ENCODE peak calls at places on chromosomes 12 and 14, in ten cellular contexts. M is stomach, Z is A549, B is body of pancreas, E is adrenal gland, Y is ovary, R is tibial nerve, C is uterus, L is endothelial cell of umbilical vein, P is thyroid gland. G is an unnamed sample.

GRCh38 chr12:122437656-122438121 is 15.2 kb upstream of the CLIP1 start:
- DNase-seq in M (peak), Z (no peak), B (peak), E (peak), Y (peak), R (no peak), C (peak), L (no peak), P (no peak), G (peak)

GRCh38 chr14:95255487-95255886 is 64.2 kb downstream of the CLMN start:
- DNase-seq in M (peak), Z (peak), B (peak), E (no peak), Y (no peak), R (peak), C (peak), L (peak), P (peak), G (peak)

GRCh38 chr14:101233391-101233790 is 327.9 kb upstream of the DIO3 start:
- DNase-seq in M (no peak), Z (no peak), B (peak), E (no peak), Y (no peak), R (no peak), C (no peak), L (no peak), P (no peak), G (no peak)

GRCh38 chr12:77152623-77153193 is 87.3 kb upstream of the E2F7 start:
- DNase-seq in M (no peak), Z (peak), B (no peak), E (no peak), Y (no peak), R (no peak), C (no peak), L (peak), P (no peak), G (no peak)

GRCh38 chr14:90599339-90599738 is 202.5 kb downstream of the CALM1 start:
- DNase-seq in M (no peak), Z (no peak), B (no peak), E (no peak), Y (no peak), R (no peak), C (no peak), L (no peak), P (peak), G (no peak)

GRCh38 chr14:102927346-102927877 is 4.9 kb downstream of the AMN start:
- DNase-seq in M (peak), Z (no peak), B (no peak), E (no peak), Y (no peak), R (no peak), C (no peak), L (no peak), P (no peak), G (no peak)

GRCh38 chr14:92546347-92547053 is 32.9 kb downstream of the RIN3 start:
- DNase-seq in M (no peak), Z (peak), B (no peak), E (peak), Y (no peak), R (no peak), C (no peak), L (peak), P (no peak), G (no peak)

GRCh38 chr14:74211945-74212580 is 27.2 kb upstream of the VSX2 start:
- DNase-seq in M (no peak), Z (no peak), B (no peak), E (no peak), Y (no peak), R (no peak), C (no peak), L (no peak), P (no peak), G (no peak)

GRCh38 chr12:72267974-72268373 is 4.2 kb upstream of the TRHDE start:
- DNase-seq in M (no peak), Z (peak), B (no peak), E (no peak), Y (no peak), R (no peak), C (no peak), L (no peak), P (no peak), G (no peak)

GRCh38 chr12:56724989-56725722 is at the start of gene NACA:
- DNase-seq in M (peak), Z (peak), B (peak), E (peak), Y (peak), R (peak), C (peak), L (peak), P (peak), G (peak)
- TF ChIP-seq POLR2A in M (peak), Z (peak), B (peak), E (peak), Y (peak), R (peak), C (peak), L (peak), P (peak), G (peak)

DNA sequence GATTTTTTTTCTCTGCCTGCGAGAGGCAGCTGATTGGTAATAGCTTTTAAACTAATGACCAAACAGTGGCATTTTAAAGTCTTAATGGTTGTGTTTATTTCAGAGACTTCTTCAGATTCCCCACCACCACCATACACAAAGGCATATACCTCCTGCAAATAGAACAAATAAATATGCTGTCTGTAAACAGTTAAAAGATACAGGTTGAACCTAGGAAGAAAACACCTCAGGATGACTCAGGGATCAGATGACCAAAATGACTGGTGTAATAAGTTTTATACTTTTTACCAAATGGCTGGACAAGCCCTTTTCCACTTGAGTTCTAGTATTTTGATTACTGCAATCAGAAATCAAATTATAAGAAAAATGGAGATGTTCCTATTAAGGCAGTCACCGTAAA is 364.1 kb downstream of the PAWR start:
- DNase-seq in M (no peak), Z (peak), B (no peak), E (no peak), Y (no peak), R (no peak), C (no peak), L (no peak), P (no peak), G (no peak)
- TF ChIP-seq POLR2A in M (no peak), Z (no peak), B (no peak), E (no peak), Y (no peak), R (no peak), C (no peak), L (no peak), P (no peak), G (no peak)

GRCh38 chr12:104958009-104958945 is at the start of gene SLC41A2:
- DNase-seq in M (peak), Z (peak), B (peak), E (peak), Y (peak), R (peak), C (peak), L (peak), P (peak), G (peak)
- TF ChIP-seq POLR2A in M (no peak), Z (peak), B (peak), E (peak), Y (peak), R (peak), C (peak), L (peak), P (peak), G (no peak)

GRCh38 chr12:119711693-119712092 is 43.8 kb downstream of the PRKAB1 start:
- DNase-seq in M (no peak), Z (no peak), B (no peak), E (no peak), Y (no peak), R (no peak), C (no peak), L (no peak), P (no peak), G (no peak)
- TF ChIP-seq POLR2A in M (no peak), Z (no peak), B (no peak), E (no peak), Y (no peak), R (no peak), C (no peak), L (no peak), P (no peak), G (no peak)

GRCh38 chr12:106249411-106250135 is 1.8 kb upstream of the CKAP4 start:
- DNase-seq in M (no peak), Z (no peak), B (no peak), E (no peak), Y (no peak), R (no peak), C (no peak), L (no peak), P (no peak), G (no peak)

GRCh38 chr12:106246891-106247730 is 709 bp downstream of the CKAP4 start:
- DNase-seq in M (peak), Z (peak), B (peak), E (peak), Y (peak), R (peak), C (peak), L (peak), P (peak), G (peak)

GRCh38 chr12:106248177-106248848 is 493 bp upstream of the CKAP4 start:
- DNase-seq in M (peak), Z (peak), B (peak), E (peak), Y (peak), R (no peak), C (peak), L (peak), P (peak), G (peak)

GRCh38 chr12:106248849-106249371 is 1.1 kb upstream of the CKAP4 start:
- DNase-seq in M (no peak), Z (no peak), B (no peak), E (peak), Y (no peak), R (no peak), C (no peak), L (peak), P (no peak), G (no peak)

GRCh38 chr12:106247731-106248176 is at the start of gene CKAP4:
- DNase-seq in M (peak), Z (peak), B (peak), E (peak), Y (peak), R (peak), C (peak), L (peak), P (peak), G (peak)
- TF ChIP-seq POLR2A in M (no peak), Z (peak), B (no peak), E (peak), Y (peak), R (peak), C (peak), L (no peak), P (peak), G (peak)

GRCh38 chr12:8014836-8015235 is 17.7 kb upstream of the FOXJ2 start:
- DNase-seq in M (no peak), Z (no peak), B (no peak), E (no peak), Y (no peak), R (no peak), C (no peak), L (no peak), P (no peak), G (no peak)

GRCh38 chr12:8018666-8019581 is 13.6 kb upstream of the FOXJ2 start:
- DNase-seq in M (no peak), Z (no peak), B (no peak), E (no peak), Y (no peak), R (no peak), C (no peak), L (no peak), P (no peak), G (no peak)
- TF ChIP-seq POLR2A in M (no peak), Z (no peak), B (no peak), E (no peak), Y (no peak), R (no peak), C (no peak), L (no peak), P (no peak), G (no peak)

DNA sequence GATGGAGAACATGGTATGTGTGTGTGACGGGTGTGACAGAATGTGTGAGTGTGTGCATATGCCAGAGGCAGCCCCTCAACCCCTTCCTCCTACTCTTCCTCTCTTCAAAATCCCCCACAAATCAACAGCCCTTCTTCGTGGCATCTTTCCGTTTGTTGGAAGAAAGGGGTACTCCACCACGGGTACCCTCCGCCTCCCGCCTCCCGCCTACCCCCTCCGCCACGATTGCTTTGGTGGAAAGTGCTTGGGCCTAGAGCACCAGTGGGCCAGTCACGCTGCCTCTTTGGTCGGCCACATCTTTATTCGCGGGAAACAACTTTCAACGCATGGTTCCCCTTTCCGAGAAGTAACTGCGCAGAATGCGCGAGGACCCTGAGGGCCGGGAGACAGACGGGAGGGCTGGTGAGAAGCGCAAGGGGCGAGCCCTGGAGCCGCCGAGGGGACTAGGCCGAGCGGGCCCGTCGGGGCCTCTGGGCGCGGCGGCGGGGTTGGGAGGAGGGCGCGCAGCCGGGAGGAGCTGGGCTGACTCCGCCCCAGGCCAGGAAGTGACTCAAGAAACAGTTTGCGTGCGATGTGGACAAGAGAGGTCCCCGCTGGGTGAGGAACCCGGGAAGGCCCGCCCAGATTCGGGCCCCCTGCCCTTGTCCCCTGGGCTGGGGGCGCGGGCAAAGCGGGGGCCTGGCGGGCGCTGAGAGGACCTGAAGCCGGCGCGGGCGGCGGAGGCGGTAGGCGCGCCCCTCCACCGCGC is at the start of the genes CBLN3 and KHNYN:
- DNase-seq in M (peak), Z (peak), B (peak), E (peak), Y (peak), R (peak), C (peak), L (peak), P (peak), G (peak)
- TF ChIP-seq POLR2A in M (peak), Z (peak), B (peak), E (peak), Y (peak), R (peak), C (peak), L (no peak), P (peak), G (peak)

G was measured in heart left ventricle.